ENCODE peak calls at places on chromosomes 1 and 21, in nine cellular contexts. V is lung, N is K562, J is right cardiac atrium, I is fibroblast of lung, W is body of pancreas, E is lower lobe of right lung, S is prostate gland, Q is heart right ventricle. P is an unnamed sample.

GRCh38 chr1:234684854-234685253 is 74.9 kb upstream of the IRF2BP2 start:
- DNase-seq in V (no peak), N (no peak), J (no peak), I (no peak), W (no peak), E (no peak), S (no peak), Q (no peak), P (no peak)

GRCh38 chr1:1355376-1355775 is 3.0 kb downstream of the MXRA8 start:
- DNase-seq in V (no peak), N (no peak), J (peak; percentile 84), I (peak; percentile 43), W (peak; percentile 38), E (no peak), S (no peak), Q (peak; percentile 23), P (no peak)

GRCh38 chr21:38229260-38229877 is 27.4 kb upstream of the KCNJ15 start:
- DNase-seq in V (no peak), N (no peak), J (no peak), I (no peak), W (no peak), E (no peak), S (no peak), Q (no peak), P (no peak)

GRCh38 chr1:17605582-17606344 is 66.3 kb downstream of the ARHGEF10L start:
- DNase-seq in V (no peak), N (no peak), J (peak; percentile 84), I (no peak), W (peak; percentile 78), E (peak; percentile 65), S (peak; percentile 50), Q (peak; percentile 64), P (peak; percentile 86)

GRCh38 chr21:31012133-31013089 is 25.9 kb downstream of the KRTAP19-8 start:
- DNase-seq in V (no peak), N (no peak), J (no peak), I (no peak), W (no peak), E (no peak), S (no peak), Q (no peak), P (no peak)

GRCh38 chr1:200526709-200527612 is 93.6 kb downstream of the KIF14 start:
- DNase-seq in V (no peak), N (no peak), J (no peak), I (peak; percentile 50), W (no peak), E (no peak), S (no peak), Q (no peak), P (no peak)

GRCh38 chr1:2539312-2539907 is 9.3 kb upstream of the HES5 start:
- DNase-seq in V (no peak), N (peak; percentile 51), J (no peak), I (no peak), W (no peak), E (no peak), S (no peak), Q (no peak), P (no peak)

GRCh38 chr21:46356005-46356338 is 32.0 kb downstream of the PCNT start:
- DNase-seq in V (no peak), N (no peak), J (no peak), I (no peak), W (no peak), E (no peak), S (no peak), Q (no peak), P (no peak)

GRCh38 chr1:83067954-83068353 is 931.0 kb downstream of the TTLL7 start:
- DNase-seq in V (no peak), N (no peak), J (no peak), I (no peak), W (no peak), E (no peak), S (no peak), Q (no peak), P (no peak)

GRCh38 chr1:204435246-204435885 is 23.7 kb upstream of the PPP1R15B start:
- DNase-seq in V (no peak), N (no peak), J (no peak), I (peak; percentile 60), W (no peak), E (no peak), S (no peak), Q (no peak), P (no peak)

GRCh38 chr1:156154317-156154749 is 948 bp downstream of the SEMA4A start:
- DNase-seq in V (peak; percentile 69), N (no peak), J (peak; percentile 71), I (no peak), W (no peak), E (peak; percentile 84), S (no peak), Q (no peak), P (no peak)

GRCh38 chr1:68495532-68495931 is 1.4 kb downstream of the DEPDC1 start:
- DNase-seq in V (no peak), N (no peak), J (no peak), I (no peak), W (no peak), E (no peak), S (no peak), Q (no peak), P (no peak)

GRCh38 chr1:24236170-24237045 is 49.3 kb upstream of the IFNLR1 start:
- DNase-seq in V (peak; percentile 63), N (no peak), J (no peak), I (peak; percentile 78), W (peak; percentile 17), E (no peak), S (peak; percentile 31), Q (no peak), P (peak; percentile 89)

GRCh38 chr1:15154480-15155036 is 1.0 kb downstream of the TMEM51 start:
- DNase-seq in V (no peak), N (peak; percentile 63), J (peak; percentile 71), I (peak; percentile 29), W (peak; percentile 67), E (peak; percentile 55), S (peak; percentile 28), Q (no peak), P (peak; percentile 42)

GRCh38 chr1:113858982-113859381 is 12.5 kb downstream of the PTPN22 start:
- DNase-seq in V (no peak), N (no peak), J (no peak), I (no peak), W (no peak), E (no peak), S (no peak), Q (no peak), P (no peak)

GRCh38 chr1:67575861-67576260 is 109.1 kb upstream of the GADD45A start:
- DNase-seq in V (no peak), N (no peak), J (no peak), I (peak; percentile 88), W (no peak), E (no peak), S (peak; percentile 59), Q (no peak), P (no peak)

GRCh38 chr21:44736291-44737004 is 25.1 kb upstream of the TSPEAR start:
- DNase-seq in V (no peak), N (no peak), J (no peak), I (no peak), W (peak; percentile 38), E (no peak), S (peak; percentile 82), Q (no peak), P (no peak)

GRCh38 chr1:227058321-227058751 is 118.2 kb downstream of the COQ8A start:
- DNase-seq in V (no peak), N (no peak), J (no peak), I (peak; percentile 85), W (no peak), E (no peak), S (no peak), Q (no peak), P (no peak)

GRCh38 chr1:220458936-220459335 is 69.0 kb upstream of the MARK1 start:
- DNase-seq in V (no peak), N (no peak), J (no peak), I (no peak), W (no peak), E (no peak), S (no peak), Q (no peak), P (no peak)

GRCh38 chr1:24929876-24930702 is at the start of gene RUNX3:
- DNase-seq in V (peak; percentile 52), N (peak; percentile 77), J (peak; percentile 87), I (no peak), W (no peak), E (peak; percentile 85), S (peak; percentile 37), Q (no peak), P (peak; percentile 40)

GRCh38 chr1:159991513-159991912 is 37.5 kb upstream of the SLAMF9 start:
- DNase-seq in V (peak; percentile 56), N (no peak), J (no peak), I (no peak), W (no peak), E (no peak), S (no peak), Q (no peak), P (no peak)

GRCh38 chr1:26772687-26773086 is 15.1 kb upstream of the PIGV start:
- DNase-seq in V (no peak), N (no peak), J (no peak), I (peak; percentile 100), W (no peak), E (no peak), S (no peak), Q (no peak), P (no peak)

GRCh38 chr21:36699546-36700294 is 805 bp downstream of the SIM2 start:
- DNase-seq in V (no peak), N (no peak), J (no peak), I (no peak), W (no peak), E (no peak), S (no peak), Q (no peak), P (no peak)
- H3K4me3 ChIP-seq in V (no peak overlapping the region), N (no peak overlapping the region), J (peak overlapping the region; percentile 47), I (no peak overlapping the region), W (no peak overlapping the region), E (peak overlapping the region; percentile 44), S (peak overlapping the region; percentile 51), Q (peak overlapping the region; percentile 39), P (peak overlapping the region; percentile 19)

GRCh38 chr1:196357913-196358312 is 250.3 kb downstream of the KCNT2 start:
- DNase-seq in V (no peak), N (no peak), J (no peak), I (no peak), W (no peak), E (no peak), S (no peak), Q (no peak), P (no peak)
- H3K4me3 ChIP-seq in V (no peak overlapping the region), N (no peak overlapping the region), J (no peak overlapping the region), I (no peak overlapping the region), W (no peak overlapping the region), E (no peak overlapping the region), S (no peak overlapping the region), Q (no peak overlapping the region), P (no peak overlapping the region)

DNA sequence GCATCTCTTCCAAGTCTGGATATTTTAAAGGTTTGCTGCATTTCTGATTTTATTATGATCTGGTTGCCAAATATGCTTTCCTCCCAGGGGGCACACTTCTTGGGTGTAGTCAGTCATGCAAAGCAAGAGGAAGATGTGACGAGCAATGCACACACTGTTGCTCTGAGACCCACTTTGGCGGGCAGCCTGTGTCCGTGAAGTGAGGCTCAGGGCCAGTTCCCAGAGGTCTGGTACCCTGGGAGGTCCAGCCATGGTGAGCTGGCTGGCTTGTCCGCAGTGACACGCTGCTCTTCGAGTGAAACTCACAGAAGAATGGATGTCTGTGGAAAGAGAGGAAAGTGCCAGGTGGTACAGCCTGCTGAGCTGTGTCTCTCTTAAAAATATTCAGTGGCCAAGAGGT is 52.8 kb upstream of the EDN2 start:
- DNase-seq in V (no peak), N (no peak), J (no peak), I (peak; percentile 21), W (peak; percentile 8), E (peak; percentile 24), S (no peak), Q (no peak), P (peak; percentile 67)
- H3K4me3 ChIP-seq in V (no peak overlapping the region), N (no peak overlapping the region), J (no peak overlapping the region), I (no peak overlapping the region), W (no peak overlapping the region), E (no peak overlapping the region), S (no peak overlapping the region), Q (no peak overlapping the region), P (no peak overlapping the region)

GRCh38 chr1:35935989-35936388 is 5.1 kb downstream of the AGO3 start:
- DNase-seq in V (no peak), N (no peak), J (no peak), I (peak; percentile 73), W (no peak), E (no peak), S (no peak), Q (no peak), P (no peak)
- H3K4me3 ChIP-seq in V (no peak overlapping the region), N (no peak overlapping the region), J (no peak overlapping the region), I (no peak overlapping the region), W (no peak overlapping the region), E (no peak overlapping the region), S (no peak overlapping the region), Q (no peak overlapping the region), P (no peak overlapping the region)

P was measured in thyroid gland.